ENCODE peak calls at places on chromosomes 11 and 22, in nine cellular contexts. One of them, this sample, is unnamed.

GRCh38 chr11:62077136-62077535 is 46.7 kb upstream of the INCENP start:
- DNase-seq in GM23338: no peak
- DNase-seq in K562: no peak
- DNase-seq in HCT116: no peak
- DNase-seq in GM23248: peak
- DNase-seq in endothelial cell of umbilical vein: no peak
- DNase-seq in fibroblast of lung: no peak
- DNase-seq in mesenchymal stem cell: peak
- DNase-seq in mammary epithelial cell: no peak
- DNase-seq in this sample: no peak

GRCh38 chr11:211295-211694 is 3.8 kb downstream of the RIC8A start:
- DNase-seq in K562: no peak
- DNase-seq in mesenchymal stem cell: no peak
- DNase-seq in fibroblast of lung: no peak
- DNase-seq in GM23248: no peak
- DNase-seq in mammary epithelial cell: no peak
- DNase-seq in endothelial cell of umbilical vein: no peak
- DNase-seq in HCT116: no peak
- DNase-seq in GM23338: no peak
- DNase-seq in this sample: peak

GRCh38 chr11:11105361-11105760 is 247.5 kb upstream of the ZBED5 start:
- DNase-seq in fibroblast of lung: no peak
- DNase-seq in GM23248: no peak
- DNase-seq in K562: no peak
- DNase-seq in HCT116: no peak
- DNase-seq in mesenchymal stem cell: no peak
- DNase-seq in GM23338: peak
- DNase-seq in endothelial cell of umbilical vein: no peak
- DNase-seq in mammary epithelial cell: no peak
- DNase-seq in this sample: no peak

GRCh38 chr22:41099036-41099435 is 6.6 kb downstream of the EP300 start:
- DNase-seq in GM23248: no peak
- DNase-seq in endothelial cell of umbilical vein: no peak
- DNase-seq in K562: no peak
- DNase-seq in mammary epithelial cell: no peak
- DNase-seq in mesenchymal stem cell: no peak
- DNase-seq in HCT116: no peak
- DNase-seq in fibroblast of lung: no peak
- DNase-seq in GM23338: no peak
- DNase-seq in this sample: no peak

GRCh38 chr11:96110302-96110701 is 186.4 kb upstream of the MTMR2 start:
- DNase-seq in K562: no peak
- DNase-seq in fibroblast of lung: no peak
- DNase-seq in GM23248: no peak
- DNase-seq in GM23338: peak
- DNase-seq in HCT116: no peak
- DNase-seq in endothelial cell of umbilical vein: no peak
- DNase-seq in mesenchymal stem cell: no peak
- DNase-seq in mammary epithelial cell: no peak
- DNase-seq in this sample: no peak

GRCh38 chr22:17064498-17065100 is 20.2 kb upstream of the IL17RA start:
- DNase-seq in K562: no peak
- DNase-seq in GM23248: no peak
- DNase-seq in GM23338: no peak
- DNase-seq in HCT116: no peak
- DNase-seq in endothelial cell of umbilical vein: no peak
- DNase-seq in fibroblast of lung: no peak
- DNase-seq in mesenchymal stem cell: no peak
- DNase-seq in mammary epithelial cell: no peak
- DNase-seq in this sample: peak

GRCh38 chr22:31329453-31330215 is 16.5 kb downstream of the PATZ1 start:
- DNase-seq in HCT116: no peak
- DNase-seq in GM23338: no peak
- DNase-seq in mesenchymal stem cell: no peak
- DNase-seq in fibroblast of lung: no peak
- DNase-seq in endothelial cell of umbilical vein: no peak
- DNase-seq in K562: no peak
- DNase-seq in GM23248: no peak
- DNase-seq in mammary epithelial cell: peak
- DNase-seq in this sample: no peak

GRCh38 chr11:107566569-107566968 is 1.0 kb upstream of the ALKBH8 start:
- DNase-seq in mesenchymal stem cell: no peak
- DNase-seq in endothelial cell of umbilical vein: no peak
- DNase-seq in K562: peak
- DNase-seq in GM23338: no peak
- DNase-seq in mammary epithelial cell: no peak
- DNase-seq in HCT116: no peak
- DNase-seq in fibroblast of lung: no peak
- DNase-seq in GM23248: no peak
- DNase-seq in this sample: no peak

GRCh38 chr22:31155425-31155824 is 4.6 kb upstream of the RNF185 start:
- DNase-seq in fibroblast of lung: peak
- DNase-seq in endothelial cell of umbilical vein: peak
- DNase-seq in mammary epithelial cell: no peak
- DNase-seq in K562: no peak
- DNase-seq in GM23338: no peak
- DNase-seq in HCT116: no peak
- DNase-seq in GM23248: peak
- DNase-seq in mesenchymal stem cell: peak
- DNase-seq in this sample: peak

GRCh38 chr11:73404048-73404447 is 27.8 kb downstream of the RELT start:
- DNase-seq in K562: peak
- DNase-seq in endothelial cell of umbilical vein: peak
- DNase-seq in GM23248: peak
- DNase-seq in GM23338: peak
- DNase-seq in mammary epithelial cell: peak
- DNase-seq in fibroblast of lung: no peak
- DNase-seq in mesenchymal stem cell: peak
- DNase-seq in HCT116: peak
- DNase-seq in this sample: peak

GRCh38 chr11:73344191-73344607 is 32.0 kb upstream of the RELT start:
- DNase-seq in GM23248: no peak
- DNase-seq in HCT116: no peak
- DNase-seq in mesenchymal stem cell: no peak
- DNase-seq in K562: no peak
- DNase-seq in mammary epithelial cell: no peak
- DNase-seq in endothelial cell of umbilical vein: no peak
- DNase-seq in GM23338: no peak
- DNase-seq in fibroblast of lung: peak
- DNase-seq in this sample: peak

GRCh38 chr11:2540521-2541320 is 95.9 kb downstream of the KCNQ1 start:
- DNase-seq in endothelial cell of umbilical vein: no peak
- DNase-seq in mesenchymal stem cell: no peak
- DNase-seq in HCT116: no peak
- DNase-seq in GM23248: no peak
- DNase-seq in K562: no peak
- DNase-seq in fibroblast of lung: no peak
- DNase-seq in GM23338: no peak
- DNase-seq in mammary epithelial cell: no peak
- DNase-seq in this sample: peak

GRCh38 chr22:24926849-24927579 is 19.5 kb downstream of the LHFPL7 start:
- DNase-seq in endothelial cell of umbilical vein: peak
- DNase-seq in fibroblast of lung: peak
- DNase-seq in GM23338: no peak
- DNase-seq in mesenchymal stem cell: peak
- DNase-seq in GM23248: peak
- DNase-seq in mammary epithelial cell: peak
- DNase-seq in K562: no peak
- DNase-seq in HCT116: no peak
- DNase-seq in this sample: no peak

GRCh38 chr22:40324468-40325305 is 21.6 kb upstream of the ADSL start:
- DNase-seq in K562: no peak
- DNase-seq in mesenchymal stem cell: no peak
- DNase-seq in GM23338: no peak
- DNase-seq in endothelial cell of umbilical vein: no peak
- DNase-seq in GM23248: no peak
- DNase-seq in HCT116: no peak
- DNase-seq in fibroblast of lung: no peak
- DNase-seq in mammary epithelial cell: no peak
- DNase-seq in this sample: no peak

GRCh38 chr11:7485136-7485853 is at the start of gene OLFML1:
- DNase-seq in fibroblast of lung: no peak
- DNase-seq in endothelial cell of umbilical vein: no peak
- DNase-seq in mesenchymal stem cell: no peak
- DNase-seq in mammary epithelial cell: no peak
- DNase-seq in GM23248: peak
- DNase-seq in GM23338: no peak
- DNase-seq in K562: no peak
- DNase-seq in HCT116: no peak
- DNase-seq in this sample: no peak
- H3K4me3 ChIP-seq in fibroblast of lung: peak
- H3K4me3 ChIP-seq in endothelial cell of umbilical vein: no peak
- H3K4me3 ChIP-seq in mesenchymal stem cell: peak
- H3K4me3 ChIP-seq in mammary epithelial cell: no peak
- H3K4me3 ChIP-seq in GM23248: no peak
- H3K4me3 ChIP-seq in GM23338: no peak
- H3K4me3 ChIP-seq in K562: no peak
- H3K4me3 ChIP-seq in HCT116: no peak
- H3K4me3 ChIP-seq in this sample: peak

DNA sequence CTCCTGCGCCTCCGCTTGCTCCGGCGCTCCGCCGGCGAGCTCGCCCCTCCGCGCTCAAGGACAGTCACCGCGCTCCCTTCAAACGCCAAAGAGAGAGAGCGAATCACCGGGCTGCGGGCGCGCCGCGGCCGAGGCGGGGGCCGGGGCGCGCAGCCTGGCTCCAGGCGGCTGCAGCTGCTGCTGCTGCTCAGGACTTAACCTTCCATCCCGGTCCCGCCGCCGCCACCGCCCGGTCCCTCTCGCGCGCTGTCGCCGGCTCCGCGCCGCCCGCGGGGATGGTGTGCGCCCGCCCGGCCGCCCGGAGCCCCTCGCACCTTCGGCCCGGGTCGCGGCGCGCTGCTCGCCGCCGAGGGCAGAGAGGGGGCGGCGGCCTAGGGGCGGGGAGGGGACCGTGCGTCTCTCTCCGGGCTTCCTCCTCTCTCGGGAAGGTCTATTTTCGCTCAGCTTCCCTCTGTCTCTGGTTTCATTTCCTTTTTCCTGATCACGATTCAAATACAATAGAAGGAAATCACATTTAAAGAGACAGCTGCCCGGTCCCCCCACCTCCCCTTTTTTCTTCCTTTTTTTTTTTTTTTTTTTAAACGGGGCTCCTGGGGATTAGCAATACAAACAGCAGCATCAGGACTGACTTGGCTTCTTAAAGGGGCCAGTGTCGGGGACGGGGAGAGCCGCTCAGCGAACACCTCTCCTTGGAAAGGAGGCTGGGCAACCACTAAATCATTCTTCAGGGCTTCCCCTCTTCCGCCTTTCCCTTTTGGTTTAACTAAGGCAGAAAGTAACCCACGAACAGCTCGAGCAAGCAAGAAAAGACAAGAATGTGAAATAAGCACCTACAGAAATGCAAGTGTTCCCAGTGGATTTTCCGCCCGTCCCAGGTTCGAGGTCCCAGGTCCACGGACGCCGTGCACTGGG is 22.1 kb downstream of the LMO2 start:
- DNase-seq in K562: peak
- DNase-seq in GM23338: peak
- DNase-seq in GM23248: peak
- DNase-seq in fibroblast of lung: peak
- DNase-seq in mesenchymal stem cell: peak
- DNase-seq in HCT116: no peak
- DNase-seq in mammary epithelial cell: peak
- DNase-seq in endothelial cell of umbilical vein: peak
- DNase-seq in this sample: peak
- H2AFZ ChIP-seq in K562: peak
- H2AFZ ChIP-seq in GM23338: peak
- H2AFZ ChIP-seq in GM23248: peak
- H2AFZ ChIP-seq in fibroblast of lung: peak
- H2AFZ ChIP-seq in mesenchymal stem cell: no peak
- H2AFZ ChIP-seq in HCT116: no peak
- H2AFZ ChIP-seq in mammary epithelial cell: peak
- H2AFZ ChIP-seq in endothelial cell of umbilical vein: peak
- H2AFZ ChIP-seq in this sample: peak

GRCh38 chr22:46007003-46007847 is 30.3 kb upstream of the WNT7B start:
- DNase-seq in K562: no peak
- DNase-seq in HCT116: peak
- DNase-seq in fibroblast of lung: peak
- DNase-seq in mammary epithelial cell: peak
- DNase-seq in endothelial cell of umbilical vein: peak
- DNase-seq in GM23338: no peak
- DNase-seq in mesenchymal stem cell: peak
- DNase-seq in GM23248: peak
- DNase-seq in this sample: peak

GRCh38 chr22:46004105-46004866 is 27.3 kb upstream of the WNT7B start:
- DNase-seq in K562: no peak
- DNase-seq in GM23338: no peak
- DNase-seq in fibroblast of lung: no peak
- DNase-seq in mesenchymal stem cell: no peak
- DNase-seq in mammary epithelial cell: no peak
- DNase-seq in endothelial cell of umbilical vein: no peak
- DNase-seq in HCT116: no peak
- DNase-seq in GM23248: no peak
- DNase-seq in this sample: peak

GRCh38 chr22:46007848-46008261 is 30.9 kb upstream of the WNT7B start:
- DNase-seq in K562: no peak
- DNase-seq in endothelial cell of umbilical vein: peak
- DNase-seq in mammary epithelial cell: peak
- DNase-seq in GM23248: peak
- DNase-seq in HCT116: no peak
- DNase-seq in GM23338: no peak
- DNase-seq in mesenchymal stem cell: peak
- DNase-seq in fibroblast of lung: peak
- DNase-seq in this sample: peak

GRCh38 chr22:46008291-46008690 is 31.3 kb upstream of the WNT7B start:
- DNase-seq in GM23338: no peak
- DNase-seq in mammary epithelial cell: no peak
- DNase-seq in endothelial cell of umbilical vein: no peak
- DNase-seq in HCT116: no peak
- DNase-seq in fibroblast of lung: peak
- DNase-seq in GM23248: peak
- DNase-seq in K562: no peak
- DNase-seq in mesenchymal stem cell: no peak
- DNase-seq in this sample: peak

GRCh38 chr22:46006379-46007002 is 29.5 kb upstream of the WNT7B start:
- DNase-seq in GM23248: peak
- DNase-seq in K562: peak
- DNase-seq in fibroblast of lung: peak
- DNase-seq in GM23338: peak
- DNase-seq in endothelial cell of umbilical vein: peak
- DNase-seq in mesenchymal stem cell: peak
- DNase-seq in HCT116: peak
- DNase-seq in mammary epithelial cell: peak
- DNase-seq in this sample: peak
- H3K4me3 ChIP-seq in GM23248: peak
- H3K4me3 ChIP-seq in K562: no peak
- H3K4me3 ChIP-seq in fibroblast of lung: peak
- H3K4me3 ChIP-seq in GM23338: no peak
- H3K4me3 ChIP-seq in endothelial cell of umbilical vein: no peak
- H3K4me3 ChIP-seq in mesenchymal stem cell: peak
- H3K4me3 ChIP-seq in HCT116: peak
- H3K4me3 ChIP-seq in mammary epithelial cell: peak
- H3K4me3 ChIP-seq in this sample: peak

DNA sequence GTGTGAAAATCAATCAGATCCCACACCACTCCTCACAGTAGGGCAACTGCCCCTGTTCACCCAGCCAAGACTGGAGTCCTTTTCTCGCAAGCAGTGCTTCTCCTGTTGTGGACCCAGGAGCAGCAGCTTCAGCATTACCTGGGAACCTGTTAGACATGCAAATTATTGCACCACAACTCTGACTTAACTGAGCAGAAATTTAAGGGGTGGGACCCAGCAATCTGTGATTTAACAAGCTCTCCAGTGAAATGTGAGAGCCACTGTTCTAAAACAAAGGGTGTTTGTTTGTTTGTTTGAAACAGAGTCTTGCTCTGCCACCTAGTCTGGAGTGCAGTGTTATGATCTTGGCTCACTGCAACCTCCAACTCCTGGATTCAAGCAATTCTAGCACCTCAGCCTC is 591.4 kb downstream of the SOX6 start:
- DNase-seq in mammary epithelial cell: peak
- DNase-seq in fibroblast of lung: no peak
- DNase-seq in K562: no peak
- DNase-seq in GM23248: no peak
- DNase-seq in HCT116: no peak
- DNase-seq in GM23338: peak
- DNase-seq in endothelial cell of umbilical vein: no peak
- DNase-seq in mesenchymal stem cell: no peak
- DNase-seq in this sample: no peak
- H2AFZ ChIP-seq in mammary epithelial cell: no peak
- H2AFZ ChIP-seq in fibroblast of lung: no peak
- H2AFZ ChIP-seq in K562: no peak
- H2AFZ ChIP-seq in GM23248: no peak
- H2AFZ ChIP-seq in HCT116: no peak
- H2AFZ ChIP-seq in GM23338: peak
- H2AFZ ChIP-seq in endothelial cell of umbilical vein: no peak
- H2AFZ ChIP-seq in mesenchymal stem cell: no peak
- H2AFZ ChIP-seq in this sample: no peak

This sample was measured in osteoblast.